ENCODE peak calls at places on chromosomes 5 and 9, in eight cellular contexts. One of them, this sample, is unnamed.

GRCh38 chr5:92962752-92963151 is 618.3 kb downstream of the NR2F1-AS1 start:
- DNase-seq in upper lobe of right lung: no peak
- DNase-seq in WERI-Rb-1: no peak
- DNase-seq in right atrium auricular region: no peak
- DNase-seq in heart right ventricle: no peak
- DNase-seq in lower lobe of right lung: no peak
- DNase-seq in psoas muscle: no peak
- DNase-seq in cardiac fibroblast: no peak
- DNase-seq in this sample: no peak

GRCh38 chr5:88833371-88834107 is 49.4 kb downstream of the MEF2C start:
- DNase-seq in upper lobe of right lung: no peak
- DNase-seq in WERI-Rb-1: no peak
- DNase-seq in right atrium auricular region: peak; percentile 81
- DNase-seq in heart right ventricle: peak; percentile 81
- DNase-seq in lower lobe of right lung: no peak
- DNase-seq in psoas muscle: no peak
- DNase-seq in cardiac fibroblast: peak; percentile 87
- DNase-seq in this sample: peak; percentile 60

GRCh38 chr5:124841829-124842712 is 95.6 kb upstream of the ZNF608 start:
- DNase-seq in upper lobe of right lung: no peak
- DNase-seq in WERI-Rb-1: no peak
- DNase-seq in right atrium auricular region: peak; percentile 72
- DNase-seq in heart right ventricle: no peak
- DNase-seq in lower lobe of right lung: no peak
- DNase-seq in psoas muscle: no peak
- DNase-seq in cardiac fibroblast: no peak
- DNase-seq in this sample: peak; percentile 6

GRCh38 chr5:178466342-178466741 is 123.9 kb downstream of the COL23A1 start:
- DNase-seq in upper lobe of right lung: no peak
- DNase-seq in WERI-Rb-1: no peak
- DNase-seq in right atrium auricular region: no peak
- DNase-seq in heart right ventricle: no peak
- DNase-seq in lower lobe of right lung: no peak
- DNase-seq in psoas muscle: no peak
- DNase-seq in cardiac fibroblast: no peak
- DNase-seq in this sample: no peak

GRCh38 chr5:163645421-163646416 is 140.3 kb downstream of the MAT2B start:
- DNase-seq in upper lobe of right lung: no peak
- DNase-seq in WERI-Rb-1: no peak
- DNase-seq in right atrium auricular region: no peak
- DNase-seq in heart right ventricle: no peak
- DNase-seq in lower lobe of right lung: no peak
- DNase-seq in psoas muscle: no peak
- DNase-seq in cardiac fibroblast: no peak
- DNase-seq in this sample: no peak

GRCh38 chr9:114501786-114502682 is 3.2 kb downstream of the WHRN start:
- DNase-seq in upper lobe of right lung: no peak
- DNase-seq in WERI-Rb-1: peak; percentile 38
- DNase-seq in right atrium auricular region: no peak
- DNase-seq in heart right ventricle: no peak
- DNase-seq in lower lobe of right lung: no peak
- DNase-seq in psoas muscle: no peak
- DNase-seq in cardiac fibroblast: no peak
- DNase-seq in this sample: peak; percentile 55

GRCh38 chr9:111298831-111299603 is 31.0 kb downstream of the OR2K2 start:
- DNase-seq in upper lobe of right lung: no peak
- DNase-seq in WERI-Rb-1: no peak
- DNase-seq in right atrium auricular region: peak; percentile 70
- DNase-seq in heart right ventricle: peak; percentile 31
- DNase-seq in lower lobe of right lung: no peak
- DNase-seq in psoas muscle: peak; percentile 82
- DNase-seq in cardiac fibroblast: peak; percentile 86
- DNase-seq in this sample: peak; percentile 77

GRCh38 chr9:137224850-137225694 is at the start of gene CYSRT1:
- DNase-seq in upper lobe of right lung: no peak
- DNase-seq in WERI-Rb-1: no peak
- DNase-seq in right atrium auricular region: no peak
- DNase-seq in heart right ventricle: no peak
- DNase-seq in lower lobe of right lung: no peak
- DNase-seq in psoas muscle: no peak
- DNase-seq in cardiac fibroblast: no peak
- DNase-seq in this sample: no peak

GRCh38 chr9:92966518-92966800 is 19.1 kb downstream of the FGD3 start:
- DNase-seq in upper lobe of right lung: peak; percentile 46
- DNase-seq in WERI-Rb-1: no peak
- DNase-seq in right atrium auricular region: no peak
- DNase-seq in heart right ventricle: no peak
- DNase-seq in lower lobe of right lung: no peak
- DNase-seq in psoas muscle: no peak
- DNase-seq in cardiac fibroblast: no peak
- DNase-seq in this sample: no peak

GRCh38 chr5:159478950-159479349 is 148.7 kb upstream of the IL12B start:
- DNase-seq in upper lobe of right lung: no peak
- DNase-seq in WERI-Rb-1: no peak
- DNase-seq in right atrium auricular region: no peak
- DNase-seq in heart right ventricle: no peak
- DNase-seq in lower lobe of right lung: no peak
- DNase-seq in psoas muscle: no peak
- DNase-seq in cardiac fibroblast: no peak
- DNase-seq in this sample: no peak

GRCh38 chr5:154390746-154391359 is 54.9 kb upstream of the SAP30L start:
- DNase-seq in upper lobe of right lung: no peak
- DNase-seq in WERI-Rb-1: no peak
- DNase-seq in right atrium auricular region: no peak
- DNase-seq in heart right ventricle: no peak
- DNase-seq in lower lobe of right lung: no peak
- DNase-seq in psoas muscle: no peak
- DNase-seq in cardiac fibroblast: no peak
- DNase-seq in this sample: no peak

GRCh38 chr9:120740135-120740534 is 25.9 kb upstream of the MEGF9 start:
- DNase-seq in upper lobe of right lung: no peak
- DNase-seq in WERI-Rb-1: no peak
- DNase-seq in right atrium auricular region: peak; percentile 38
- DNase-seq in heart right ventricle: no peak
- DNase-seq in lower lobe of right lung: no peak
- DNase-seq in psoas muscle: no peak
- DNase-seq in cardiac fibroblast: peak; percentile 27
- DNase-seq in this sample: no peak

GRCh38 chr5:55593115-55593472 is 58.3 kb upstream of the PLPP1 start:
- DNase-seq in upper lobe of right lung: no peak
- DNase-seq in WERI-Rb-1: peak; percentile 51
- DNase-seq in right atrium auricular region: no peak
- DNase-seq in heart right ventricle: no peak
- DNase-seq in lower lobe of right lung: no peak
- DNase-seq in psoas muscle: no peak
- DNase-seq in cardiac fibroblast: no peak
- DNase-seq in this sample: no peak

GRCh38 chr5:72451771-72452505 is 55.3 kb downstream of the ZNF366 start:
- DNase-seq in upper lobe of right lung: no peak
- DNase-seq in WERI-Rb-1: no peak
- DNase-seq in right atrium auricular region: peak; percentile 79
- DNase-seq in heart right ventricle: peak; percentile 89
- DNase-seq in lower lobe of right lung: no peak
- DNase-seq in psoas muscle: peak; percentile 85
- DNase-seq in cardiac fibroblast: peak; percentile 100
- DNase-seq in this sample: peak; percentile 91

GRCh38 chr9:117411547-117411946 is 3.3 kb downstream of the ASTN2 start:
- DNase-seq in upper lobe of right lung: no peak
- DNase-seq in WERI-Rb-1: peak; percentile 86
- DNase-seq in right atrium auricular region: no peak
- DNase-seq in heart right ventricle: peak; percentile 28
- DNase-seq in lower lobe of right lung: no peak
- DNase-seq in psoas muscle: no peak
- DNase-seq in cardiac fibroblast: peak; percentile 12
- DNase-seq in this sample: peak; percentile 2

GRCh38 chr5:54254482-54255198 is 55.7 kb downstream of the ARL15 start:
- DNase-seq in upper lobe of right lung: no peak
- DNase-seq in WERI-Rb-1: peak; percentile 23
- DNase-seq in right atrium auricular region: no peak
- DNase-seq in heart right ventricle: peak; percentile 30
- DNase-seq in lower lobe of right lung: no peak
- DNase-seq in psoas muscle: no peak
- DNase-seq in cardiac fibroblast: peak; percentile 46
- DNase-seq in this sample: peak; percentile 30
- TF ChIP-seq CTCF in upper lobe of right lung: peak; percentile 10
- TF ChIP-seq CTCF in WERI-Rb-1: peak; percentile 50
- TF ChIP-seq CTCF in right atrium auricular region: peak; percentile 62
- TF ChIP-seq CTCF in heart right ventricle: peak; percentile 61
- TF ChIP-seq CTCF in lower lobe of right lung: peak; percentile 17
- TF ChIP-seq CTCF in psoas muscle: peak; percentile 42
- TF ChIP-seq CTCF in cardiac fibroblast: peak; percentile 24
- TF ChIP-seq CTCF in this sample: peak; percentile 42

GRCh38 chr9:101486693-101487442 is 46.8 kb upstream of the RNF20 start:
- DNase-seq in upper lobe of right lung: peak; percentile 79
- DNase-seq in WERI-Rb-1: peak; percentile 67
- DNase-seq in right atrium auricular region: no peak
- DNase-seq in heart right ventricle: peak; percentile 36
- DNase-seq in lower lobe of right lung: peak; percentile 60
- DNase-seq in psoas muscle: peak; percentile 75
- DNase-seq in cardiac fibroblast: peak; percentile 52
- DNase-seq in this sample: peak; percentile 32
- H3K4me3 ChIP-seq in upper lobe of right lung: peak overlapping the region; percentile 62
- H3K4me3 ChIP-seq in WERI-Rb-1: peak overlapping the region; percentile 44
- H3K4me3 ChIP-seq in right atrium auricular region: peak overlapping the region; percentile 58
- H3K4me3 ChIP-seq in heart right ventricle: peak overlapping the region; percentile 76
- H3K4me3 ChIP-seq in lower lobe of right lung: peak overlapping the region; percentile 63
- H3K4me3 ChIP-seq in psoas muscle: peak overlapping the region; percentile 93
- H3K4me3 ChIP-seq in cardiac fibroblast: peak overlapping the region; percentile 43
- H3K4me3 ChIP-seq in this sample: peak overlapping the region; percentile 51

GRCh38 chr9:2119490-2120046 is 104.4 kb downstream of the SMARCA2 start:
- DNase-seq in upper lobe of right lung: no peak
- DNase-seq in WERI-Rb-1: no peak
- DNase-seq in right atrium auricular region: no peak
- DNase-seq in heart right ventricle: no peak
- DNase-seq in lower lobe of right lung: no peak
- DNase-seq in psoas muscle: no peak
- DNase-seq in cardiac fibroblast: no peak
- DNase-seq in this sample: no peak
- TF ChIP-seq CTCF in upper lobe of right lung: no peak
- TF ChIP-seq CTCF in WERI-Rb-1: no peak
- TF ChIP-seq CTCF in right atrium auricular region: no peak
- TF ChIP-seq CTCF in heart right ventricle: no peak
- TF ChIP-seq CTCF in lower lobe of right lung: no peak
- TF ChIP-seq CTCF in psoas muscle: no peak
- TF ChIP-seq CTCF in cardiac fibroblast: no peak
- TF ChIP-seq CTCF in this sample: no peak

GRCh38 chr5:122283592-122283991 is 28.4 kb upstream of the SNCAIP start:
- DNase-seq in upper lobe of right lung: no peak
- DNase-seq in WERI-Rb-1: no peak
- DNase-seq in right atrium auricular region: no peak
- DNase-seq in heart right ventricle: no peak
- DNase-seq in lower lobe of right lung: no peak
- DNase-seq in psoas muscle: no peak
- DNase-seq in cardiac fibroblast: no peak
- DNase-seq in this sample: no peak
- H3K4me3 ChIP-seq in upper lobe of right lung: no peak overlapping the region
- H3K4me3 ChIP-seq in WERI-Rb-1: no peak overlapping the region
- H3K4me3 ChIP-seq in right atrium auricular region: no peak overlapping the region
- H3K4me3 ChIP-seq in heart right ventricle: no peak overlapping the region
- H3K4me3 ChIP-seq in lower lobe of right lung: no peak overlapping the region
- H3K4me3 ChIP-seq in psoas muscle: no peak overlapping the region
- H3K4me3 ChIP-seq in cardiac fibroblast: no peak overlapping the region
- H3K4me3 ChIP-seq in this sample: no peak overlapping the region